ENCODE peak calls at places on chromosomes 3 and 15, in five cellular contexts. O is D341Med, W is GM03348, F is spleen, I is left ventricle myocardium superior. S is an unnamed sample.

GRCh38 chr3:17181413-17181907 is 296.7 kb downstream of the PLCL2 start:
- DNase-seq in F (no peak), W (no peak), O (no peak), I (no peak), S (no peak)

GRCh38 chr15:73749533-73749932 is 3.6 kb downstream of the INSYN1 start:
- DNase-seq in F (no peak), O (no peak), I (no peak), W (no peak), S (no peak)

GRCh38 chr3:189621948-189622603 is 9.1 kb upstream of the TP63 start:
- DNase-seq in O (no peak), I (no peak), F (no peak), W (no peak), S (no peak)

GRCh38 chr3:78368576-78369345 is 1328.9 kb downstream of the ROBO2 start:
- DNase-seq in O (no peak), W (no peak), I (no peak), F (no peak), S (no peak)

GRCh38 chr3:157527471-157527881 is 24.3 kb upstream of the VEPH1 start:
- DNase-seq in O (no peak), F (no peak), I (no peak), W (no peak), S (no peak)

GRCh38 chr3:140187648-140188221 is 252.8 kb downstream of the CLSTN2 start:
- DNase-seq in W (no peak), I (no peak), O (no peak), F (no peak), S (no peak)

GRCh38 chr3:184670091-184670602 is 41.7 kb downstream of the MAGEF1 start:
- DNase-seq in I (no peak), O (no peak), F (no peak), W (no peak), S (no peak)

GRCh38 chr3:110579841-110580550 is 491.6 kb upstream of the NECTIN3 start:
- DNase-seq in I (no peak), W (peak), O (no peak), F (no peak), S (no peak)

GRCh38 chr3:152328841-152329240 is 60.1 kb downstream of the MBNL1 start:
- DNase-seq in F (no peak), I (no peak), W (peak), O (no peak), S (no peak)

GRCh38 chr3:195129644-195130492 is 141.1 kb downstream of the XXYLT1 start:
- DNase-seq in O (no peak), W (no peak), F (no peak), I (no peak), S (no peak)

GRCh38 chr3:101635345-101635744 is 41.6 kb downstream of the ZBTB11 start:
- DNase-seq in I (no peak), W (no peak), O (no peak), F (peak), S (no peak)

GRCh38 chr3:60746690-60747416 is 504.4 kb downstream of the FHIT start:
- DNase-seq in I (no peak), O (no peak), F (no peak), W (peak), S (no peak)

GRCh38 chr15:52082197-52083036 is 30.2 kb downstream of the BCL2L10 start:
- DNase-seq in O (no peak), F (no peak), I (no peak), W (peak), S (no peak)

GRCh38 chr3:137988982-137989381 is 21.0 kb upstream of the CLDN18 start:
- DNase-seq in F (no peak), W (no peak), I (no peak), O (no peak), S (no peak)

GRCh38 chr3:58074126-58074715 is 66.0 kb downstream of the FLNB start:
- DNase-seq in W (no peak), F (no peak), O (no peak), I (no peak), S (no peak)

GRCh38 chr3:185070491-185071335 is 82.1 kb downstream of the C3orf70 start:
- DNase-seq in W (peak), I (no peak), O (no peak), F (no peak), S (no peak)

GRCh38 chr15:57994468-57995154 is 70.9 kb downstream of the ALDH1A2 start:
- DNase-seq in O (no peak), I (no peak), W (no peak), F (no peak), S (no peak)

GRCh38 chr15:51004103-51004536 is 90.6 kb downstream of the TNFAIP8L3 start:
- DNase-seq in O (no peak), W (peak), I (no peak), F (no peak), S (no peak)

GRCh38 chr15:85707519-85708338 is 87.0 kb downstream of the KLHL25 start:
- DNase-seq in I (no peak), O (no peak), F (no peak), W (peak), S (no peak)

GRCh38 chr3:46663611-46664135 is 29.8 kb downstream of the ALS2CL start:
- DNase-seq in W (no peak), O (peak), F (peak), I (peak), S (no peak)

GRCh38 chr3:9600597-9600996 is 47.0 kb upstream of the LHFPL4 start:
- DNase-seq in F (no peak), I (peak), O (no peak), W (peak), S (peak)

GRCh38 chr15:72916939-72917338 is 133.4 kb upstream of the ADPGK start:
- DNase-seq in W (no peak), O (no peak), I (no peak), F (no peak), S (no peak)

GRCh38 chr3:70249509-70250160 is 62.8 kb downstream of the MDFIC2 start:
- DNase-seq in F (no peak), I (no peak), W (no peak), O (no peak), S (no peak)

GRCh38 chr3:161796780-161797179 is 300.2 kb downstream of the OTOL1 start:
- DNase-seq in F (no peak), I (no peak), O (no peak), W (no peak), S (no peak)

GRCh38 chr3:5431811-5432378 is 244.4 kb downstream of the EDEM1 start:
- DNase-seq in I (no peak), O (no peak), F (no peak), W (no peak), S (no peak)

GRCh38 chr3:196181127-196181546 is 30.1 kb downstream of the ZDHHC19 start:
- DNase-seq in W (no peak), O (peak), F (peak), I (no peak), S (no peak)

GRCh38 chr15:78033864-78034263 is 43.6 kb downstream of the TBC1D2B start:
- DNase-seq in I (no peak), W (no peak), O (no peak), F (no peak), S (no peak)

GRCh38 chr15:52503788-52504496 is 24.7 kb downstream of the MYO5A start:
- DNase-seq in I (no peak), W (peak), F (no peak), O (no peak), S (no peak)

GRCh38 chr15:79209116-79209515 is 73.4 kb upstream of the ANKRD34C start:
- DNase-seq in I (no peak), W (no peak), F (no peak), O (no peak), S (no peak)

GRCh38 chr3:129060276-129061076 is at the start of gene GP9:
- DNase-seq in I (no peak), O (peak), F (peak), W (no peak), S (no peak)

GRCh38 chr3:122230174-122230573 is 46.7 kb downstream of the CASR start:
- DNase-seq in F (peak), W (no peak), I (no peak), O (no peak), S (no peak)

GRCh38 chr3:157354722-157355121 is 81.9 kb upstream of the PTX3 start:
- DNase-seq in O (no peak), F (no peak), I (no peak), W (peak), S (no peak)

GRCh38 chr3:140568842-140569520 is 108.9 kb upstream of the TRIM42 start:
- DNase-seq in O (no peak), F (no peak), W (no peak), I (peak), S (peak)

GRCh38 chr15:63156708-63157065 is 590 bp downstream of the RPS27L start:
- DNase-seq in F (no peak), O (no peak), I (peak), W (peak), S (peak)

GRCh38 chr3:5349343-5349742 is 161.8 kb downstream of the EDEM1 start:
- DNase-seq in O (no peak), F (no peak), I (no peak), W (no peak), S (no peak)

GRCh38 chr3:46370784-46371183 is at the start of gene CCR5:
- DNase-seq in W (no peak), O (no peak), I (no peak), F (no peak), S (no peak)

GRCh38 chr3:100777271-100777670 is 68.0 kb downstream of the TFG start:
- DNase-seq in O (no peak), I (no peak), W (peak), F (no peak), S (no peak)